ENCODE peak calls at places on chromosomes 11 and 22, in seven cellular contexts. D is prostate gland, Y is heart right ventricle, R is IMR-90, O is activated B cell treated with CpG ODN at 0.5 μM for 24 hours, E is tibial artery, U is Calu3. A is an unnamed sample.

GRCh38 chr11:82895437-82896091 is 4.7 kb downstream of the PRCP start:
- DNase-seq in D (no peak), Y (no peak), R (no peak), O (no peak), E (no peak), U (no peak), A (no peak)

GRCh38 chr22:31620756-31621480 is 41.1 kb downstream of the PISD start:
- DNase-seq in D (no peak), Y (no peak), R (no peak), O (no peak), E (no peak), U (no peak), A (no peak)

GRCh38 chr11:110992481-110992880 is 253.0 kb upstream of the POU2AF2 start:
- DNase-seq in D (no peak), Y (no peak), R (no peak), O (no peak), E (no peak), U (no peak), A (no peak)

GRCh38 chr22:45934659-45935341 is 42.2 kb downstream of the WNT7B start:
- DNase-seq in D (no peak), Y (peak), R (peak), O (no peak), E (no peak), U (peak), A (no peak)

GRCh38 chr11:39011822-39012221 is 2413.8 kb upstream of the RAG2 start:
- DNase-seq in D (no peak), Y (no peak), R (no peak), O (no peak), E (no peak), U (no peak), A (no peak)

GRCh38 chr11:102318469-102318868 is 1.2 kb downstream of the BIRC3 start:
- DNase-seq in D (no peak), Y (no peak), R (peak), O (no peak), E (no peak), U (peak), A (no peak)

GRCh38 chr11:16897460-16898061 is 116.7 kb downstream of the PLEKHA7 start:
- DNase-seq in D (no peak), Y (no peak), R (no peak), O (no peak), E (no peak), U (no peak), A (no peak)

GRCh38 chr11:128956401-128957203 is 13.9 kb upstream of the TP53AIP1 start:
- DNase-seq in D (peak), Y (peak), R (peak), O (no peak), E (no peak), U (peak), A (no peak)

GRCh38 chr11:128775513-128775912 is 81.6 kb downstream of the FLI1 start:
- DNase-seq in D (no peak), Y (no peak), R (no peak), O (no peak), E (no peak), U (no peak), A (no peak)

GRCh38 chr11:88015170-88015569 is 160.1 kb downstream of the RAB38 start:
- DNase-seq in D (no peak), Y (no peak), R (no peak), O (no peak), E (no peak), U (no peak), A (no peak)

GRCh38 chr11:134207538-134208239 is 16.1 kb downstream of the NCAPD3 start:
- DNase-seq in D (no peak), Y (no peak), R (no peak), O (peak), E (no peak), U (peak), A (no peak)

GRCh38 chr11:130188585-130189347 is 29.2 kb downstream of the ST14 start:
- DNase-seq in D (no peak), Y (no peak), R (no peak), O (no peak), E (no peak), U (no peak), A (no peak)

GRCh38 chr11:5289696-5290095 is 12.1 kb downstream of the OR51B4 start:
- DNase-seq in D (no peak), Y (no peak), R (peak), O (no peak), E (no peak), U (no peak), A (no peak)

GRCh38 chr11:92026664-92027063 is 198.0 kb upstream of the FAT3 start:
- DNase-seq in D (no peak), Y (no peak), R (no peak), O (no peak), E (no peak), U (no peak), A (no peak)

GRCh38 chr11:61552108-61552635 is 28.7 kb downstream of the SYT7 start:
- DNase-seq in D (no peak), Y (peak), R (no peak), O (no peak), E (no peak), U (no peak), A (no peak)

GRCh38 chr11:130523609-130524008 is 75.2 kb downstream of the ADAMTS15 start:
- DNase-seq in D (no peak), Y (no peak), R (peak), O (no peak), E (peak), U (no peak), A (no peak)

GRCh38 chr11:66187453-66187852 is 81.0 kb upstream of the RAB1B start:
- DNase-seq in D (no peak), Y (no peak), R (no peak), O (no peak), E (no peak), U (no peak), A (no peak)

GRCh38 chr11:66183581-66184048 is 84.8 kb upstream of the RAB1B start:
- DNase-seq in D (no peak), Y (no peak), R (no peak), O (no peak), E (no peak), U (no peak), A (no peak)

GRCh38 chr11:66186470-66186869 is 82.0 kb upstream of the RAB1B start:
- DNase-seq in D (peak), Y (no peak), R (no peak), O (no peak), E (no peak), U (no peak), A (no peak)

GRCh38 chr11:66181632-66182345 is 86.7 kb upstream of the RAB1B start:
- DNase-seq in D (no peak), Y (no peak), R (no peak), O (no peak), E (no peak), U (no peak), A (no peak)

DNA sequence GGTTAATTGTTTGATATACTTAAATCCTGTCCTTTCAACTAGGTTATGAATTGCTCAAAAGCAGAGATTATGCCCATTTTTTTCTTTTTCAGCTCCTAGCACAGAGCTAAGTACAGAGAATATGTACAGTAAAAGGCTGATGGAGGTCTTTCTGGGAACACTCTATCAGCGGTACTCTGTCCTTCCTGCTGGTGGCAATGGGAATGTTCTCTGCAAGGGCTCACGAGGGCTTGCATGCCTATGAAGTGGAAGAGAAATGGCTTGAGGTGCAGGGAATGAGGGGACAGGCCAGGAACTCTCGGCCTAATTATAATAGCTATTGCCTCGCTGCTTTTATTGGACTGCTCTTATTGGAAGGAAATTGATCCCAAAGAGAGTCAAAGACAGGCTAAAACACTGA is 83.7 kb upstream of the RAB1B start:
- DNase-seq in D (no peak), Y (no peak), R (no peak), O (no peak), E (no peak), U (no peak), A (no peak)
- TF ChIP-seq CTCF in D (no peak), Y (no peak), R (no peak), O (no peak), E (no peak), U (no peak), A (no peak)

GRCh38 chr22:17726561-17727243 is 47.6 kb downstream of the BID start:
- DNase-seq in D (no peak), Y (no peak), R (peak), O (no peak), E (no peak), U (no peak), A (no peak)
- TF ChIP-seq CTCF in D (no peak), Y (no peak), R (no peak), O (no peak), E (no peak), U (no peak), A (no peak)

GRCh38 chr11:84963240-84963639 is 663.9 kb downstream of the DLG2 start:
- DNase-seq in D (no peak), Y (no peak), R (no peak), O (no peak), E (no peak), U (no peak), A (no peak)
- TF ChIP-seq CTCF in D (no peak), Y (no peak), R (no peak), O (no peak), E (no peak), U (no peak), A (no peak)

GRCh38 chr11:117933930-117934329 is 4.7 kb upstream of the TMPRSS13 start:
- DNase-seq in D (no peak), Y (no peak), R (no peak), O (no peak), E (no peak), U (no peak), A (no peak)
- TF ChIP-seq CTCF in D (no peak), Y (no peak), R (no peak), O (no peak), E (no peak), U (no peak), A (no peak)

GRCh38 chr11:32430586-32431357 is 4.6 kb downstream of the WT1 start:
- DNase-seq in D (no peak), Y (no peak), R (no peak), O (no peak), E (no peak), U (no peak), A (no peak)
- TF ChIP-seq CTCF in D (no peak), Y (no peak), R (no peak), O (no peak), E (no peak), U (no peak), A (no peak)

GRCh38 chr11:116835042-116835772 is 2.2 kb downstream of the APOA1 start:
- DNase-seq in D (no peak), Y (no peak), R (no peak), O (peak), E (no peak), U (no peak), A (no peak)
- TF ChIP-seq CTCF in D (no peak), Y (no peak), R (no peak), O (no peak), E (no peak), U (no peak), A (no peak)

GRCh38 chr11:396511-396947 is 2.5 kb downstream of the PKP3 start:
- DNase-seq in D (no peak), Y (no peak), R (no peak), O (no peak), E (no peak), U (no peak), A (no peak)
- TF ChIP-seq CTCF in D (no peak), Y (no peak), R (peak), O (no peak), E (no peak), U (peak), A (peak)

GRCh38 chr11:112795896-112796686 is 165.1 kb upstream of the NCAM1 start:
- DNase-seq in D (no peak), Y (peak), R (no peak), O (no peak), E (no peak), U (no peak), A (no peak)

GRCh38 chr11:112793416-112793815 is 167.8 kb upstream of the NCAM1 start:
- DNase-seq in D (no peak), Y (no peak), R (no peak), O (no peak), E (no peak), U (no peak), A (no peak)

GRCh38 chr11:112797072-112797471 is 164.1 kb upstream of the NCAM1 start:
- DNase-seq in D (no peak), Y (no peak), R (no peak), O (no peak), E (no peak), U (peak), A (no peak)

GRCh38 chr11:112794321-112794720 is 166.9 kb upstream of the NCAM1 start:
- DNase-seq in D (no peak), Y (no peak), R (no peak), O (no peak), E (no peak), U (no peak), A (no peak)

GRCh38 chr11:112795142-112795815 is 165.9 kb upstream of the NCAM1 start:
- DNase-seq in D (no peak), Y (no peak), R (peak), O (no peak), E (peak), U (peak), A (no peak)
- TF ChIP-seq CTCF in D (peak), Y (peak), R (peak), O (no peak), E (peak), U (no peak), A (peak)

GRCh38 chr11:117910525-117910924 is 18.7 kb downstream of the TMPRSS13 start:
- DNase-seq in D (no peak), Y (no peak), R (no peak), O (no peak), E (no peak), U (no peak), A (no peak)
- TF ChIP-seq CTCF in D (no peak), Y (no peak), R (no peak), O (no peak), E (no peak), U (no peak), A (no peak)

DNA sequence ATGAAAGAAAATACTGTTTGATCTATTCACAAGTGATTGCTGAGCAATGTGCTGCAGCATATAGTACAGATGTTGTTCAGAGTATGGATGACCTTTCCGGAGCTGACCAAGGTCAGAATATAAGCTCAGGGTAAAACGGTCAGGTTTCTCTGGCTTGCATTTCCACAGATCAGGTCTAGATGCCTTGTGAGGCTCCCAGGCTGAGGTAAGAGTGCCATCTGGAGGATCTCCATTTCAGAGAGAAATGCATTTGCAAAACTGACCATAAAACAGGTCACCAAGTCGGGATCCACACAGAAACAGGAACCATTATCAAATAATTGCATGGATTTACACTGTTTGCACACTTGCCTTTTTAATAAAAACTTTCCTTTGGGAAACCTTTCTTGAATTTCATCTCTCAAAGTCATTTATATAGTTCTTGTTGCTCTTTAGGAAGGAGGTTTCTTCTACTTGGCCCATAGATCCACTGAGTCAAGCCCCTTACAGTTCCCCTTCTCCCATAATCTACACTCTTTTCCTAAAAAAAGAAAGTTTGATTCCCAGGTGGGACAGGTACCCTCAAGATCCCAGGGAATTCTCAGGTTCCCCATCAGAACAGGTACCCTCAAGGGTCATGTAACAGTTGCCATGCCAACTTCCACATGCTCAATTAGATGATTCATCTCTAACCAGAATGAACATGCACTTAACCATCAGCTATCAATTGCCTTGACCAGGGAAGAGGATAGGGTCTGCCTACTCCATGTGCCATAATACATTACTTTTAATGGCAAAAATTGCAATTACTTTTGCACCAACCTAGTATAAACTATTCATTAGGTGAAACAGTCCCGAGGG is 25.0 kb upstream of the TMPRSS5 start:
- DNase-seq in D (peak), Y (peak), R (peak), O (no peak), E (no peak), U (peak), A (no peak)
- TF ChIP-seq CTCF in D (peak), Y (peak), R (peak), O (no peak), E (peak), U (no peak), A (peak)